ENCODE peak calls at places on chromosomes 5 and 9, in ten cellular contexts. V is heart left ventricle, T is transverse colon, W is prostate gland, D is IMR-90, N is uterus, B is esophagus muscularis mucosa, J is A549, Y is stomach, F is suprapubic skin. I is an unnamed sample.

GRCh38 chr5:143836161-143836725 is 24.3 kb downstream of the HMHB1 start:
- DNase-seq in D (no peak), B (no peak), V (no peak), J (no peak), F (no peak), T (no peak), W (no peak), N (no peak), Y (no peak), I (no peak)

GRCh38 chr9:29211681-29212589 is 1638.7 kb upstream of the C9orf72 start:
- DNase-seq in D (no peak), Y (peak; percentile 67), V (no peak), N (peak; percentile 70), W (no peak), F (no peak), B (no peak), J (peak; percentile 47), T (peak; percentile 22), I (peak; percentile 72)

GRCh38 chr9:33263131-33263935 is 1.2 kb downstream of the BAG1 start:
- DNase-seq in D (no peak), W (peak; percentile 15), V (no peak), F (no peak), N (peak; percentile 22), B (no peak), Y (no peak), T (no peak), J (no peak), I (peak; percentile 45)

GRCh38 chr9:110520120-110520701 is 59.3 kb downstream of the SVEP1 start:
- DNase-seq in J (no peak), B (no peak), F (no peak), N (no peak), D (peak; percentile 57), Y (no peak), W (no peak), T (no peak), V (no peak), I (no peak)

GRCh38 chr5:81537905-81538535 is 144.1 kb upstream of the ACOT12 start:
- DNase-seq in N (no peak), T (no peak), D (no peak), B (no peak), Y (no peak), V (no peak), W (no peak), J (no peak), F (no peak), I (no peak)

GRCh38 chr5:112616812-112617547 is 120.7 kb upstream of the APC start:
- DNase-seq in D (no peak), N (no peak), W (no peak), Y (no peak), B (peak; percentile 89), T (peak; percentile 11), F (no peak), V (no peak), J (no peak), I (no peak)

GRCh38 chr9:35274988-35275387 is 113.2 kb downstream of the UNC13B start:
- DNase-seq in F (no peak), T (no peak), V (no peak), W (no peak), J (no peak), D (no peak), B (no peak), N (no peak), Y (no peak), I (no peak)

GRCh38 chr5:59485629-59486439 is 407.7 kb downstream of the PDE4D start:
- DNase-seq in T (no peak), N (no peak), B (no peak), D (no peak), Y (no peak), F (no peak), W (no peak), V (no peak), J (peak; percentile 64), I (no peak)

GRCh38 chr5:139462582-139463276 is at the start of gene ECSCR:
- DNase-seq in B (no peak), J (no peak), T (no peak), Y (no peak), D (no peak), W (no peak), F (no peak), N (no peak), V (peak; percentile 73), I (no peak)

GRCh38 chr5:68252678-68253520 is 37.3 kb downstream of the PIK3R1 start:
- DNase-seq in B (no peak), F (peak; percentile 61), D (peak; percentile 78), T (peak; percentile 60), N (no peak), J (peak; percentile 64), Y (peak; percentile 53), V (peak; percentile 60), W (peak; percentile 42), I (peak; percentile 80)

GRCh38 chr5:144436007-144436406 is 265.3 kb downstream of the KCTD16 start:
- DNase-seq in F (no peak), B (no peak), N (no peak), Y (no peak), J (no peak), V (no peak), T (no peak), W (no peak), D (no peak), I (no peak)

GRCh38 chr5:180253036-180253824 is 38.7 kb downstream of the MAPK9 start:
- DNase-seq in J (peak; percentile 44), V (no peak), T (no peak), F (no peak), W (no peak), B (no peak), Y (no peak), D (no peak), N (no peak), I (no peak)

GRCh38 chr5:180250329-180250728 is 41.3 kb upstream of the RASGEF1C start:
- DNase-seq in V (no peak), F (no peak), W (no peak), J (no peak), N (no peak), Y (no peak), D (no peak), B (no peak), T (no peak), I (no peak)

GRCh38 chr5:180251141-180251540 is 40.7 kb downstream of the MAPK9 start:
- DNase-seq in F (no peak), D (no peak), B (no peak), W (no peak), V (no peak), J (no peak), N (no peak), T (no peak), Y (no peak), I (no peak)

GRCh38 chr5:180251887-180252286 is 40.0 kb downstream of the MAPK9 start:
- DNase-seq in V (no peak), T (no peak), N (no peak), B (no peak), F (no peak), D (no peak), W (no peak), J (no peak), Y (no peak), I (no peak)
- H3K9me3 ChIP-seq in V (peaks cover 88% of the 10 kb centered on the region), T (peaks cover 56% of the 10 kb centered on the region), N (peaks cover 44% of the 10 kb centered on the region), B (peaks cover 47% of the 10 kb centered on the region), F (peaks cover 54% of the 10 kb centered on the region), D (peaks cover 71% of the 10 kb centered on the region), W (peaks cover 13% of the 10 kb centered on the region), J (peaks cover 93% of the 10 kb centered on the region), Y (peaks cover 100% of the 10 kb centered on the region), I (no peaks in the 10 kb centered on the region)

DNA sequence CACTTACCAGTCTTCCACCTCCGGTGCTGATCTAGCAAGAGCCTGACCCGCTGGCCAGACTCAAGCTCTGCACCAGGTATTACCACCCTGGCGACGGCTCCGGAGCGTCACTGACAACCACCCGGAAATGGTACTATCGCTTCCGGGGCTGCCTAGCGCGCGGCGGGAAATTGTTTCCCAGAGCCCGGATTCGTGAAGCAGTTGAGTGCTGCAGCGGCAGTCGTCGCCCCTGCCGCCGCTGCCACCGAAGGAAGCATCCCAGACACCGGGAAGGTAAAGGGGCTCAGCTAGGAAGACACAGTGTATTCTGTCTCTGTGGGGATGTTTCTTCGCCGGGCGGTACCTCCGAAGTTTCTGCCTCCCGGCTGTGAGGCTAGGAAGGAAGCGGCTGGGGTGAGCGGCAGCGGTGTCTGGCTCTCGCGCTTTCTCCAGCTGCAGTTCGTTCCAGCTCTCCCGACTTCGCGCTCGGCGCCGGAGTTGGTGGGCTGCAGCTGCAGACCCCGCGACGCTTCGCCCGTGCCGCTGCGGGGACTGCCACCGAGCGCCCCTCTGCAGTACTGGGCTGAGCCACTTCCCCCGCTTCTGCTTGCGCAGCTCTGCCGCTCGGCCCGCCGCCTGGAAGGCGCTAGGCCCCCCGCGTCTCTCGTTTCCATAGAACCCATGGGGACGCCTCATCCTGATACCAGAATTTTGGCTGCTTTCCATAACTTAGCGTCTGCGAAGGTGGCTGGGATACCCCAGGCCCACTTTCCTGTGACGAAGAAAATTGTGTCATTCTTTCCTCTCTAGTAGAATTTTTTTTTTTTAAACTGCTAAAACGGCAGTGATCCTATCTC is at the start of the genes KIAA0825 and SLF1:
- DNase-seq in J (peak; percentile 87), W (peak; percentile 89), T (peak; percentile 90), B (peak; percentile 97), V (peak; percentile 88), D (peak; percentile 84), F (peak; percentile 92), N (peak; percentile 83), Y (peak; percentile 90), I (peak; percentile 96)
- TF ChIP-seq POLR2A in J (peak; percentile 73), W (peak; percentile 27), T (peak; percentile 5), B (no peak), V (peak; percentile 23), D (no peak), F (no peak), N (no peak), Y (no peak), I (peak; percentile 15)

GRCh38 chr5:2174572-2174971 is 291.8 kb upstream of the IRX4 start:
- DNase-seq in B (no peak), W (no peak), J (no peak), T (no peak), D (no peak), V (no peak), Y (no peak), N (no peak), F (no peak), I (no peak)
- H3K9me3 ChIP-seq in B (no peaks in the 10 kb centered on the region), W (no peaks in the 10 kb centered on the region), J (no peaks in the 10 kb centered on the region), T (no peaks in the 10 kb centered on the region), D (peaks cover 34% of the 10 kb centered on the region), V (no peaks in the 10 kb centered on the region), Y (no peaks in the 10 kb centered on the region), N (no peaks in the 10 kb centered on the region), F (no peaks in the 10 kb centered on the region), I (no peaks in the 10 kb centered on the region)

DNA sequence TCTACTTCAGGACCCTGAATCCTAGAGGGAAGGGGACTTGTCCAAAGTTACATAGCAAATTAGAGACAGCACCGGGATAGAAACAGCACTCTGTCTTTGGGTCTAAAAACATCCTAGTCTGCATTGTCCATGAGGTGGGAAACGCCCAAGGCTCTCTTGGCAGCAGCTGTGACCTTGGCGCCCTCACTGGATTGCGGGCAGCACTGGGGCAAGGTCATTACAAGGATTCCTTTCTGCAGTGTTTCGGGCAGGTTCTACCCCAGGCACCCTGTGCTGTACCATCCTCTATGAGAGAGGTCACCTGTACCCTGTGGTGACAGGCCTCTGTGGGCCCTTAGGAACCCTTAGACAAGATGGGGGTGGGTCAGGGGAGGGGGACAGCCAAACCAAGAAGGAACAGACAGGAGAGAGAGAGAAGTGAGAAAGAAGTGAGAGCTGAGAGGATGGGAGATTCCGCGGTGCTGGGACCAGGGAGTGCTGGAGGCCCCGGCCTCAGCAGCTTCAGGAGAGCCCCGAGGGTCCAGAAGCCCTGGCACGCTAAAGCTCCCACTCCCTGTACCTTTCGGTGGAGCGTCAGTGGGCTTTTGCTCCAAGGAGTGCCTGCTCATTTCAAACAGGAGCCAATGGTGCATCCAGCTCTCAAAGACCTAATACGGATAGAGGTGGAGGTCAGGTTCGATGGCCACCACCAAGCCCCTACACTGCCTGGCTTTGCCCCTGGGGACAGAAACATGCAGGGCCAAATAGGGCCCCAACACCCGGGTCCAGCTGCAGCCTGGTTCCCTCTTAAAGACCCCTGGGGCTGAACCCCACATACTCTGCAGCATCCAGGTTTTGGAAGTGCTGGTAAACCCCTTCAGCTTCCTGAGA is 8.4 kb downstream of the CD74 start:
- DNase-seq in V (no peak), T (no peak), Y (no peak), W (no peak), D (no peak), J (no peak), N (no peak), F (no peak), B (no peak), I (peak; percentile 34)
- TF ChIP-seq POLR2A in V (no peak), T (no peak), Y (no peak), W (no peak), D (no peak), J (no peak), N (no peak), F (no peak), B (no peak), I (no peak)

I was measured in testis.